ENCODE peak calls at places on chromosome 19, in six cellular contexts. Z, N, B, D, G and I are unnamed samples.

GRCh38 chr19:7067716-7068115 is 1.8 kb upstream of the ZNF557 start:
- DNase-seq in N (no peak), D (no peak), Z (no peak), G (no peak), B (no peak), I (no peak)

GRCh38 chr19:38003427-38004099 is 96.6 kb downstream of the SIPA1L3 start:
- DNase-seq in N (peak), G (no peak), D (peak), Z (peak), B (no peak), I (no peak)

GRCh38 chr19:16373539-16373938 is 48.9 kb downstream of the KLF2 start:
- DNase-seq in D (peak), Z (peak), B (no peak), N (no peak), G (no peak), I (no peak)

GRCh38 chr19:39474139-39474620 is 6.5 kb upstream of the TIMM50 start:
- DNase-seq in B (peak), N (peak), Z (peak), D (peak), G (peak), I (no peak)

GRCh38 chr19:38266070-38266469 is 1.7 kb downstream of the SPINT2 start:
- DNase-seq in G (no peak), N (no peak), D (no peak), B (no peak), Z (no peak), I (no peak)

GRCh38 chr19:45814166-45814780 is 835 bp downstream of the RSPH6A start:
- DNase-seq in N (no peak), Z (no peak), G (no peak), B (no peak), D (no peak), I (no peak)

GRCh38 chr19:30390356-30390988 is 18.3 kb downstream of the ZNF536 start:
- DNase-seq in D (no peak), G (no peak), Z (no peak), B (no peak), N (no peak), I (no peak)

GRCh38 chr19:14167594-14168138 is 31.3 kb upstream of the ASF1B start:
- DNase-seq in D (no peak), G (no peak), B (no peak), N (no peak), Z (no peak), I (no peak)

GRCh38 chr19:34336781-34337271 is 28.2 kb upstream of the GPI start:
- DNase-seq in N (no peak), G (no peak), Z (no peak), B (no peak), D (peak), I (no peak)

GRCh38 chr19:39160523-39160861 is 34.9 kb downstream of the PAK4 start:
- DNase-seq in B (no peak), N (peak), G (no peak), Z (no peak), D (peak), I (no peak)

GRCh38 chr19:11261431-11261901 is 858 bp downstream of the DOCK6 start:
- DNase-seq in G (no peak), B (no peak), D (no peak), N (no peak), Z (no peak), I (no peak)

GRCh38 chr19:39409207-39409885 is 2.7 kb downstream of the ZFP36 start:
- DNase-seq in G (peak), N (peak), B (no peak), Z (peak), D (peak), I (no peak)

GRCh38 chr19:51098366-51099069 is 9.7 kb downstream of the CTU1 start:
- DNase-seq in B (no peak), G (no peak), N (no peak), D (no peak), Z (peak), I (peak)

GRCh38 chr19:49147923-49148682 is 7.1 kb downstream of the HRC start:
- DNase-seq in D (no peak), Z (no peak), B (no peak), G (no peak), N (no peak), I (no peak)

GRCh38 chr19:10395003-10395402 is 8.3 kb downstream of the CDC37 start:
- DNase-seq in G (no peak), Z (no peak), B (no peak), N (no peak), D (no peak), I (no peak)

GRCh38 chr19:33472696-33473624 is 48.6 kb downstream of the PEPD start:
- DNase-seq in Z (peak), D (peak), G (no peak), B (no peak), N (no peak), I (peak)

GRCh38 chr19:9934132-9934950 is 2.0 kb downstream of the OLFM2 start:
- DNase-seq in Z (peak), N (peak), D (peak), G (peak), B (no peak), I (no peak)

GRCh38 chr19:45443462-45444317 is 20.0 kb upstream of the ERCC1 start:
- DNase-seq in N (peak), Z (peak), B (peak), D (peak), G (peak), I (no peak)

GRCh38 chr19:38970664-38971532 is 4.6 kb downstream of the FBXO17 start:
- DNase-seq in D (peak), N (no peak), Z (no peak), B (no peak), G (no peak), I (no peak)

GRCh38 chr19:13974073-13974472 is 21.8 kb downstream of the DCAF15 start:
- DNase-seq in N (no peak), D (peak), G (no peak), Z (no peak), B (peak), I (no peak)

GRCh38 chr19:37999309-38000213 is 92.6 kb downstream of the SIPA1L3 start:
- DNase-seq in B (no peak), Z (no peak), N (no peak), G (no peak), D (peak), I (no peak)

GRCh38 chr19:20250627-20251026 is 83.6 kb downstream of the ZNF486 start:
- DNase-seq in D (no peak), B (no peak), Z (no peak), G (no peak), N (no peak), I (no peak)

GRCh38 chr19:20243629-20244028 is 76.6 kb downstream of the ZNF486 start:
- DNase-seq in G (no peak), B (no peak), N (no peak), D (no peak), Z (no peak), I (no peak)

GRCh38 chr19:20244356-20244755 is 77.3 kb downstream of the ZNF486 start:
- DNase-seq in N (no peak), Z (no peak), B (no peak), D (no peak), G (no peak), I (no peak)

GRCh38 chr19:20245309-20245708 is 78.3 kb downstream of the ZNF486 start:
- DNase-seq in D (no peak), Z (no peak), G (no peak), B (no peak), N (no peak), I (no peak)

DNA sequence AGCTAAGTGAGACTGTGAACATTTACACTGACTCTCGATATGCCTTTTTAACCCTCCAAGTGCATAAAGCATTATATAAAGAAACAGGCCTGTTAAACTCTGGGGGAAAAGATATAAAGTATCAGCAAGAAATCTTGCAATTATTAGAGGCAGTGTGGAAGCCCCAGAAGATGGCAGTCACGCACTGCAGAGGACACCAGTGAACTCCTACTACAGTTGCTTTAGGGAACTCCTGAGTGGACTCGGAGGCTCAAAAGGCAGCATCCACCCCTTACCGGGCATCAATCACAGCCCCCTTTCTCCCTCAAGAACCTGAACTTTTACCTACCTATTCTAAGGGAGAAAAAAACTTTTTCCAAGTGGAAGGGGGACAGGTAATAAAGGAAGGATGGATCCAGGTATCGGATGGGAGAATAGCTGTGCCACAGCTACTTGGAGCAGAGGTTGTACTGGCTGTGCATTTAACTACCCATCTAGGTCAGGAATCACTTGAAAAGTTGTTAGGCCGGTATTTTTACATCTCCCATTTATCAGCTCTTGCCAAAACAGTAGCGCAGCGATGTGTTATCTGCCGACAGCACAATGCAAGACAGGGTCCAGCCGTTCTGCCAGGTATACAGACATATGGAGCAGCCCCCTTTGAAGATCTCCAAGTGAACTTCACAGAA is 80.1 kb downstream of the ZNF486 start:
- DNase-seq in D (peak), B (no peak), Z (no peak), G (no peak), N (peak), I (no peak)
- TF ChIP-seq CTCF in D (peak), B (peak), Z (peak), G (peak), N (peak), I (peak)

DNA sequence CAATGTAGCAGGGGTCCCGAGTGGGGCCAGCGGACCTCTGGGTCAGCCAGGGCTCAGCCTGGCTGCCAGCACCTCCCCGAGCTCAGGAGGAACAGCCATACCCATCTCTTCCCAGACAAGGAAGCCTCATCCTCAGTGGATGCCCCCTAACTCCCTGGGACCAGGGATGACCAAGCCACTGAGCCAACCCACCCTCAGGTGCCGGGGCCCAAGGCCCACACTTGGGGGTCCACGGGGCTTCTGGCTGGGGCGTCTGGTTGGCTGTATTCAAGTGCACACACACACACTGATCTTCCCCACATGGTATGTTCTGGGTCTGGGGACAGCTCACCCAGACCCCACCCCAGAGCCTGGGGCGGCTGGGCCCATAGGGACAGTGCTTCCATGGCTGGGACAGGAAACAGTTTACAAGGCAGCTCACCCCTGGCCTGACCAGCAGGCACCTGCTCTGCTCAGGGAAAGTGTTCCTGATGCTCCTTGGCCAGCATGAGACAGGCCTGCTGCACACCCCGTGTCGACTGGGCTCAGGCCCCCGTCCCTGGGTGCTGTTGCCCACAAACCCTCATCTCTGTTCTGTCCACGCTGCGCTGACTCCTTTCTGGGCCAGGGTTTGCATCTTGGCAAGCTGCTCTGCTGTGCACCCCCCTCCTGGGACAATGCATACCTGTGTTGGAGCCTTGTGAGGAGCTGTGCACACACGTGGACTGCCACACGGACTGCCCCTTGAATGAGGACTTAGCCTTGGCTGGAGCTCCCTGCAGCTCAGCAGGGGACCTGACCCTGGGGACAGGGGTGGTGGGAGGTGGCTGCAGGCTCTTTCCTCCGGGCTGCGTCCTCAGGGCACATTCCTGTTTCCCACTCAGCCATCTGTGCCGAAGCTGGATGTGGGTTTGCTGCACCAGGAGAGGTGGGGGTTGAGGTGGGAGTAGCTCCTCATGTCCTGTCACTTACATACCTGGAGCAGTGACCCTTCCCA is 7.9 kb downstream of the RAB11B start:
- DNase-seq in D (no peak), N (no peak), Z (no peak), G (no peak), B (no peak), I (no peak)
- TF ChIP-seq CTCF in D (no peak), N (no peak), Z (no peak), G (no peak), B (no peak), I (no peak)

GRCh38 chr19:2726904-2727639 is 5.9 kb upstream of the DIRAS1 start:
- DNase-seq in D (no peak), N (no peak), B (no peak), G (no peak), Z (no peak), I (no peak)
- TF ChIP-seq CTCF in D (no peak), N (no peak), B (no peak), G (no peak), Z (no peak), I (no peak)

GRCh38 chr19:17673937-17674799 is 14.0 kb downstream of the UNC13A start:
- DNase-seq in G (no peak), B (no peak), Z (no peak), N (no peak), D (no peak), I (no peak)

GRCh38 chr19:17678836-17679235 is 9.3 kb downstream of the UNC13A start:
- DNase-seq in N (no peak), B (no peak), G (no peak), D (no peak), Z (no peak), I (no peak)

GRCh38 chr19:17679526-17680234 is 8.5 kb downstream of the UNC13A start:
- DNase-seq in D (no peak), G (no peak), N (no peak), B (no peak), Z (no peak), I (no peak)

GRCh38 chr19:17676295-17676694 is 11.9 kb downstream of the UNC13A start:
- DNase-seq in N (no peak), G (no peak), Z (no peak), B (no peak), D (no peak), I (no peak)

GRCh38 chr19:17677002-17677401 is 11.2 kb downstream of the UNC13A start:
- DNase-seq in D (no peak), B (no peak), G (no peak), N (no peak), Z (no peak), I (no peak)
- TF ChIP-seq CTCF in D (peak), B (peak), G (no peak), N (no peak), Z (no peak), I (peak)

GRCh38 chr19:56071151-56071550 is 49.9 kb downstream of the ZNF787 start:
- DNase-seq in D (no peak), Z (peak), G (no peak), N (no peak), B (no peak), I (peak)
- TF ChIP-seq CTCF in D (peak), Z (no peak), G (no peak), N (no peak), B (peak), I (peak)

DNA sequence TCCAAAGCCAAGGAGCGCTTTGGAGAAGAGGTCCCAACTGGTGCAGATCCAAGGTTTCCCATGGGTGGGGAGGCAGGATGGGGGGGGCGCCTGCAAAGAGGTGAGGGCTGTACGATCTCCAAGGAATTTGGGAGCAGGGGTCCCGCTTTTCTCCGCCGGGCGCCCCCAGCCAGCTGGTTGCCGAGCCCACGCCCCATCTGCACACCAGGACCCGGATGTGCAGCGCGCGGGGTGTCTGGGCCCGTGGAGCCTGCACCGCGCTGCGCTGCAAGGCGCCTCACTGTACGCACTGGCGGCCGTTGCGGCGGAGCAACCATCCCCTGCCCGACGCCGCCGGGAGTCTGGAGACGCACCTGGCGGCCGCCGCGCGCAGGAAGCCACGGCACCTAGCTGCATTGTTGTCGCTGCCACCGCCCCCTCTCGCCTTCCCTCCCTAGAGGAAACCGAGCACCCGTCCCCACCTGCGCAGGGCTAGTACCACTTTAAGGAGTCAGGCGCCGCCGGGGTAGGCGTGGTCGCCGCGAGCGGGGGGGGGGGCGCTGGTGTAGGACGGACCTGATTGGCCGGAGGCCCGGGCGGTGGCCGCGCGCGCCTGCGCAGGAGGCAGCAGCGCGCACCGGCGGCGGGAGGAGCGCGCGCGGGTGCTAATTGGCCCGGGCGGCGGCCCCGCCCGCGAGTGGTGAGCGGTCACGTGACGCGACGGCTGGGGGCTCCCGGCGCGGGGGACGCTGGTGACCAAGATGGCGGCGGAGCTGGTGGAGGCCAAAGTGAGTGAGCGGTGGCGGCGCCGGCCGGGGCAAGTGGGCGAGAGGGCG is at the start of gene PIAS4:
- DNase-seq in G (peak), D (peak), B (peak), Z (peak), N (peak), I (peak)
- TF ChIP-seq CTCF in G (no peak), D (no peak), B (no peak), Z (no peak), N (no peak), I (peak)

DNA sequence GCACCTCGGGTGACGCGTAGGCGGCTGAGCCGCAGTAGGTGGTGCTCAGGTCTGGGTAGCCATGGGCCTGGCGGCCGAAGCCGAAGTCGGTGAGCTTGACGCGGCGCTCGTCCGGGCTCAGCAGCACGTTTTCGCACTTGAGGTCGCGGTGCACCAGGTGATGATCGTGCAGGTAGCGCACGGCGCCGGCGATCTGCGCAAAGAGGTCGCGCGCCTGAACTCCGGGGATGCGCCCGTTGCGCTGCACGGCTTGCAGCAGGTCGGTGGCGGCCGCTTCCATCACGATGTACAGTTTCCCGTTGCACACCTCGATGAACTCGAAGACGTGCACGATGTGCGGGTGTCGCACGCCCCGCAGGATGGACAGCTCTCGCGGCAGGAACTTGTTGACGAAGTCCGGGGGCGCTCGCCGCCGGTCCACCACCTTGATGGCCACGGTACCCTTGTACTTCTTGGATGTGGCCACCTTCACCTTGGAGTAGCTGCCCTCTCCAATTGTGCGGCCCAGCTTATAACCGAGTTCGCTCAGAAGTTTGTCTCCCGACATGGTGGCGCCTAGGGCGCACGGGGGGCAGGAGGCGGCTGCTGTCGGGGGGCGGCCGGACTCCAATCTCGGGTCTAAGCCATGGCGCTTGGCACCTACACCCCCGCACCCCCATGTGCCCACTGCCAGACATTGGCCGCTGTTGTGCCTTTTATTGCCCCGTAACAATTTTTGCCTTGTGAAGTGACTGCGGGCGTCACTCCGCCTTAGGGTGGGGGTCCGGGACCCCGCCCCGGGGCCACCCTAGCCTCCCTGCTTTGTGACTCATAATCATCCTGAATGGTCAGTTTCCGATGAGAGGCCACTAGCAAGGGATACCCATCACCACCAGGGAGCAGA is at the start of gene TSSK6:
- DNase-seq in B (no peak), G (no peak), Z (peak), D (no peak), N (no peak), I (no peak)
- TF ChIP-seq CTCF in B (no peak), G (no peak), Z (no peak), D (no peak), N (no peak), I (no peak)